ENCODE peak calls at places on chromosome 1, in seven cellular contexts. T, X, H, Q, S, B and D are unnamed samples.

GRCh38 chr1:192559115-192560006 is 16.2 kb upstream of the RGS1 start:
- DNase-seq in S (no peak), H (no peak), X (no peak), B (peak; percentile 99), T (no peak), Q (no peak), D (no peak)

GRCh38 chr1:19268445-19268844 is 16.8 kb downstream of the MRTO4 start:
- DNase-seq in S (no peak), Q (no peak), T (no peak), X (no peak), B (no peak), H (no peak), D (no peak)

GRCh38 chr1:241950390-241950789 is 7.2 kb upstream of the BECN2 start:
- DNase-seq in T (no peak), Q (no peak), X (no peak), B (peak; percentile 87), S (no peak), H (no peak), D (no peak)

GRCh38 chr1:208113036-208113435 is 131.1 kb downstream of the PLXNA2 start:
- DNase-seq in X (no peak), T (no peak), H (no peak), Q (no peak), B (no peak), S (no peak), D (no peak)

GRCh38 chr1:150976401-150976821 is 1.8 kb upstream of the CERS2 start:
- DNase-seq in B (no peak), Q (no peak), X (no peak), S (no peak), T (no peak), H (no peak), D (no peak)

GRCh38 chr1:111399792-111400610 is 27.5 kb downstream of the OVGP1 start:
- DNase-seq in Q (peak; percentile 10), T (no peak), X (no peak), H (peak; percentile 63), S (no peak), B (peak; percentile 20), D (peak; percentile 40)

GRCh38 chr1:156025873-156026272 is 5.1 kb upstream of the SSR2 start:
- DNase-seq in Q (no peak), T (no peak), B (peak; percentile 36), S (no peak), H (no peak), X (no peak), D (peak; percentile 60)

GRCh38 chr1:9112961-9113880 is 15.7 kb downstream of the GPR157 start:
- DNase-seq in T (no peak), B (no peak), S (no peak), X (no peak), Q (no peak), H (no peak), D (no peak)

GRCh38 chr1:200483491-200484143 is 73.8 kb upstream of the ZNF281 start:
- DNase-seq in H (peak; percentile 15), S (peak; percentile 3), T (no peak), X (no peak), B (peak; percentile 100), Q (peak; percentile 42), D (peak; percentile 16)

GRCh38 chr1:240947438-240948224 is 335.7 kb upstream of the GREM2 start:
- DNase-seq in S (no peak), Q (no peak), T (no peak), B (no peak), X (no peak), H (no peak), D (no peak)

GRCh38 chr1:54110991-54111390 is 41.8 kb downstream of the CDCP2 start:
- DNase-seq in T (no peak), X (peak; percentile 62), H (no peak), S (no peak), Q (no peak), B (no peak), D (no peak)

GRCh38 chr1:240312872-240313271 is 221.2 kb downstream of the FMN2 start:
- DNase-seq in Q (no peak), S (no peak), X (no peak), B (peak; percentile 89), T (no peak), H (no peak), D (no peak)

GRCh38 chr1:33805988-33806387 is 57.9 kb upstream of the HMGB4 start:
- DNase-seq in S (no peak), H (no peak), T (no peak), X (no peak), B (no peak), Q (no peak), D (no peak)

GRCh38 chr1:206121269-206121668 is 4.1 kb upstream of the AVPR1B start:
- DNase-seq in B (no peak), S (no peak), Q (no peak), H (no peak), T (no peak), X (no peak), D (no peak)

GRCh38 chr1:50704126-50704525 is 255.9 kb downstream of the FAF1 start:
- DNase-seq in S (no peak), H (no peak), X (no peak), B (peak; percentile 19), T (no peak), Q (no peak), D (peak; percentile 50)

GRCh38 chr1:227225715-227226346 is 92.5 kb downstream of the CDC42BPA start:
- DNase-seq in S (no peak), Q (no peak), H (no peak), B (peak; percentile 86), X (no peak), T (no peak), D (no peak)

GRCh38 chr1:160340146-160340545 is 2.9 kb downstream of the COPA start:
- DNase-seq in X (no peak), B (no peak), H (no peak), S (no peak), Q (no peak), T (no peak), D (no peak)

GRCh38 chr1:30462826-30463425 is 260.5 kb downstream of the MATN1 start:
- DNase-seq in S (no peak), T (no peak), Q (no peak), B (no peak), H (no peak), X (no peak), D (no peak)

GRCh38 chr1:100928128-100928527 is 32.2 kb downstream of the SLC30A7 start:
- DNase-seq in Q (no peak), X (no peak), B (no peak), H (no peak), T (no peak), S (no peak), D (no peak)

GRCh38 chr1:118948796-118949195 is 39.3 kb downstream of the TBX15 start:
- DNase-seq in T (no peak), B (no peak), X (no peak), Q (no peak), S (no peak), H (no peak), D (no peak)

GRCh38 chr1:210231846-210232523 is 611 bp upstream of the SERTAD4 start:
- DNase-seq in Q (no peak), T (no peak), S (no peak), H (no peak), B (peak; percentile 66), X (no peak), D (no peak)

GRCh38 chr1:179298952-179299351 is 5.4 kb downstream of the SOAT1 start:
- DNase-seq in T (no peak), H (no peak), B (no peak), Q (no peak), S (peak; percentile 10), X (no peak), D (peak; percentile 16)

GRCh38 chr1:65075123-65075976 is 72.7 kb upstream of the AK4 start:
- DNase-seq in H (peak; percentile 35), Q (peak; percentile 49), B (peak; percentile 42), S (peak; percentile 33), T (no peak), X (no peak), D (peak; percentile 64)

GRCh38 chr1:110686188-110686587 is 11.4 kb upstream of the KCNA3 start:
- DNase-seq in S (peak; percentile 10), Q (no peak), T (no peak), B (no peak), H (no peak), X (no peak), D (peak; percentile 15)